ENCODE peak calls at places on chromosomes 6 and 20, in six cellular contexts. J is brain microvascular endothelial cell, F is PC-9, W is lung, B is sigmoid colon, E is neuronal stem cell. M is an unnamed sample.

GRCh38 chr6:135162678-135163439 is 18.2 kb upstream of the MYB start:
- DNase-seq in J (no peak), F (peak), W (no peak), B (no peak), E (peak), M (no peak)

GRCh38 chr20:14764511-14765369 is 427.3 kb upstream of the FLRT3 start:
- DNase-seq in J (no peak), F (peak), W (peak), B (no peak), E (no peak), M (no peak)

GRCh38 chr20:62656919-62657635 is 14.8 kb downstream of the SLCO4A1 start:
- DNase-seq in J (no peak), F (no peak), W (no peak), B (no peak), E (no peak), M (no peak)

GRCh38 chr6:101824551-101825345 is 431.2 kb downstream of the GRIK2 start:
- DNase-seq in J (peak), F (no peak), W (no peak), B (no peak), E (no peak), M (no peak)

GRCh38 chr20:51656726-51657260 is 111.4 kb downstream of the ATP9A start:
- DNase-seq in J (no peak), F (no peak), W (no peak), B (no peak), E (no peak), M (no peak)

GRCh38 chr20:50256577-50256976 is 65.9 kb downstream of the CEBPB start:
- DNase-seq in J (no peak), F (peak), W (no peak), B (no peak), E (no peak), M (no peak)

GRCh38 chr6:31686483-31686882 is 5.6 kb upstream of the LY6G5C start:
- DNase-seq in J (no peak), F (no peak), W (no peak), B (no peak), E (no peak), M (no peak)

GRCh38 chr6:7697820-7698623 is 27.9 kb upstream of the BMP6 start:
- DNase-seq in J (peak), F (peak), W (peak), B (peak), E (no peak), M (no peak)

GRCh38 chr6:33978593-33979150 is 167.2 kb downstream of the GRM4 start:
- DNase-seq in J (no peak), F (no peak), W (no peak), B (no peak), E (no peak), M (no peak)

GRCh38 chr20:23156842-23157423 is 70.8 kb upstream of the CD93 start:
- DNase-seq in J (no peak), F (no peak), W (no peak), B (no peak), E (no peak), M (no peak)

GRCh38 chr6:144264270-144265060 is 20.7 kb upstream of the UTRN start:
- DNase-seq in J (peak), F (peak), W (peak), B (no peak), E (no peak), M (no peak)

GRCh38 chr20:34300809-34301586 is 2.2 kb downstream of the AHCY start:
- DNase-seq in J (no peak), F (no peak), W (no peak), B (no peak), E (no peak), M (no peak)

GRCh38 chr20:16863315-16863714 is 115.2 kb downstream of the OTOR start:
- DNase-seq in J (no peak), F (no peak), W (no peak), B (no peak), E (no peak), M (no peak)

GRCh38 chr20:35992713-35993335 is 24.4 kb downstream of the CNBD2 start:
- DNase-seq in J (peak), F (peak), W (peak), B (peak), E (peak), M (peak)

GRCh38 chr6:121630716-121631115 is 195.3 kb downstream of the GJA1 start:
- DNase-seq in J (no peak), F (no peak), W (no peak), B (no peak), E (no peak), M (no peak)

GRCh38 chr20:1375515-1375914 is 17.3 kb downstream of the FKBP1A start:
- DNase-seq in J (peak), F (no peak), W (no peak), B (no peak), E (no peak), M (no peak)

GRCh38 chr6:41730531-41731436 is 4.6 kb downstream of the TFEB start:
- DNase-seq in J (no peak), F (no peak), W (no peak), B (no peak), E (no peak), M (peak)

GRCh38 chr6:1604347-1604990 is 5.2 kb upstream of the FOXC1 start:
- DNase-seq in J (no peak), F (no peak), W (peak), B (peak), E (peak), M (peak)

GRCh38 chr20:16415079-16415478 is 158.2 kb downstream of the KIF16B start:
- DNase-seq in J (no peak), F (no peak), W (no peak), B (no peak), E (no peak), M (no peak)

GRCh38 chr6:46511320-46511719 is 20.1 kb upstream of the RCAN2 start:
- DNase-seq in J (no peak), F (no peak), W (no peak), B (no peak), E (no peak), M (no peak)

GRCh38 chr6:46509063-46509462 is 17.8 kb upstream of the RCAN2 start:
- DNase-seq in J (no peak), F (no peak), W (no peak), B (no peak), E (no peak), M (no peak)

GRCh38 chr6:46507426-46507825 is 16.2 kb upstream of the RCAN2 start:
- DNase-seq in J (no peak), F (no peak), W (no peak), B (no peak), E (no peak), M (no peak)

GRCh38 chr6:46510656-46511055 is 19.4 kb upstream of the RCAN2 start:
- DNase-seq in J (peak), F (no peak), W (no peak), B (no peak), E (no peak), M (no peak)

GRCh38 chr6:46509981-46510510 is 18.8 kb upstream of the RCAN2 start:
- DNase-seq in J (no peak), F (no peak), W (no peak), B (no peak), E (no peak), M (no peak)
- H3K27ac ChIP-seq in J (no peak), F (no peak), W (no peak), B (no peak), E (no peak), M (no peak)

GRCh38 chr20:37347891-37348642 is 2.1 kb downstream of the SRC start:
- DNase-seq in J (no peak), F (no peak), W (no peak), B (peak), E (no peak), M (no peak)
- H3K27ac ChIP-seq in J (no peak), F (no peak), W (peak), B (peak), E (no peak), M (no peak)

GRCh38 chr20:20712004-20712473 is 405 bp downstream of the RALGAPA2 start:
- DNase-seq in J (no peak), F (no peak), W (no peak), B (no peak), E (no peak), M (no peak)

GRCh38 chr20:20710847-20711315 is 1.6 kb downstream of the RALGAPA2 start:
- DNase-seq in J (no peak), F (peak), W (peak), B (no peak), E (no peak), M (peak)

GRCh38 chr20:20709858-20710257 is 2.6 kb downstream of the RALGAPA2 start:
- DNase-seq in J (no peak), F (no peak), W (no peak), B (no peak), E (no peak), M (no peak)

GRCh38 chr20:20711413-20711812 is 1.0 kb downstream of the RALGAPA2 start:
- DNase-seq in J (no peak), F (no peak), W (no peak), B (no peak), E (no peak), M (peak)

DNA sequence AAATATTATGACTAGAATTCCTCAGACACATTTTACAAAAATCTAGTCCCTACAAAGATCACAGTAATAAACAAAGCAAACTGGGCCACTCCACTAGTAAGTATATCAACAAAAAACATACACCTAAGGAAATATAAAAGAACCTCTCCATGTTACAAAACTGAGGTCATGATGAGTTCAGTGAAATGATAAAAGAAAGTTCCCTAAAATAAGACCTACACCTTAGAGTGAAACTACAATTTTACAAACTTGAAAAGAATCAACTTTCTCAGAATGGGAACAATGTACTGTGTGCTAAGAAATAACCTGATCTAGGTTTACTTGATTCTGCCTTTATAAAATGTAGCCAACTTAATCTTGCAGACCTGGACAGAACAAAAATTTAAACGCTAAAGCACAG is 2.0 kb downstream of the RALGAPA2 start:
- DNase-seq in J (no peak), F (no peak), W (no peak), B (no peak), E (no peak), M (no peak)
- H3K27ac ChIP-seq in J (no peak), F (peak), W (no peak), B (peak), E (no peak), M (no peak)

GRCh38 chr6:158405933-158406332 is 93.7 kb downstream of the TULP4 start:
- DNase-seq in J (no peak), F (no peak), W (no peak), B (no peak), E (no peak), M (no peak)

GRCh38 chr6:158409451-158409850 is 97.2 kb downstream of the TULP4 start:
- DNase-seq in J (peak), F (no peak), W (no peak), B (no peak), E (no peak), M (no peak)

GRCh38 chr6:158406736-158407135 is 94.5 kb downstream of the TULP4 start:
- DNase-seq in J (no peak), F (no peak), W (no peak), B (no peak), E (no peak), M (no peak)

GRCh38 chr6:158408552-158409130 is 96.4 kb downstream of the TULP4 start:
- DNase-seq in J (peak), F (no peak), W (no peak), B (peak), E (no peak), M (no peak)

DNA sequence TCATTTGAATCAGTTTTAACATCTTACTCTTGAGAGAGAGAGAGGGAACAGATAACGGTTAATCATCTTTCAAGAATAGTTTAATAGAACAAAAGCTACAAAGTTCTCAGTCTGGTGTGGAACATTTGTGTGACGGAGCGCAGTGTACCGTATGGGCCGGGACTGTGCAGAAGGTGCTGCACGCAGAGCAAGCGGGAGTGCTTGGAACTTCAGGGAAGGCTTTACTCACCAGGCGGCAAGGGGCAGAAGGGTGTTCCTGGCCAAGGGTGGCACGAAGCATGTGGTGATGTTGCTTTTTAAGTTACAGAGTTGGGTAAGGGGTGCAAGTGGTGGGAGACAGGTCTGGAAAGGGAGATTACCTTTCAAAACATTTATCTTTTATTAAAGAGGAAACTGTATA is 95.7 kb downstream of the TULP4 start:
- DNase-seq in J (no peak), F (no peak), W (no peak), B (no peak), E (no peak), M (no peak)
- H3K27ac ChIP-seq in J (peak), F (no peak), W (no peak), B (no peak), E (no peak), M (no peak)

GRCh38 chr6:37280162-37280895 is 22.4 kb upstream of the TMEM217 start:
- DNase-seq in J (no peak), F (no peak), W (no peak), B (no peak), E (no peak), M (no peak)

GRCh38 chr6:37283268-37283667 is 25.3 kb upstream of the TMEM217 start:
- DNase-seq in J (no peak), F (no peak), W (no peak), B (no peak), E (no peak), M (no peak)

GRCh38 chr6:37275350-37275749 is 17.4 kb upstream of the TMEM217 start:
- DNase-seq in J (no peak), F (no peak), W (no peak), B (no peak), E (no peak), M (no peak)

GRCh38 chr6:37276916-37277509 is 19.1 kb upstream of the TMEM217 start:
- DNase-seq in J (no peak), F (no peak), W (no peak), B (no peak), E (no peak), M (no peak)

DNA sequence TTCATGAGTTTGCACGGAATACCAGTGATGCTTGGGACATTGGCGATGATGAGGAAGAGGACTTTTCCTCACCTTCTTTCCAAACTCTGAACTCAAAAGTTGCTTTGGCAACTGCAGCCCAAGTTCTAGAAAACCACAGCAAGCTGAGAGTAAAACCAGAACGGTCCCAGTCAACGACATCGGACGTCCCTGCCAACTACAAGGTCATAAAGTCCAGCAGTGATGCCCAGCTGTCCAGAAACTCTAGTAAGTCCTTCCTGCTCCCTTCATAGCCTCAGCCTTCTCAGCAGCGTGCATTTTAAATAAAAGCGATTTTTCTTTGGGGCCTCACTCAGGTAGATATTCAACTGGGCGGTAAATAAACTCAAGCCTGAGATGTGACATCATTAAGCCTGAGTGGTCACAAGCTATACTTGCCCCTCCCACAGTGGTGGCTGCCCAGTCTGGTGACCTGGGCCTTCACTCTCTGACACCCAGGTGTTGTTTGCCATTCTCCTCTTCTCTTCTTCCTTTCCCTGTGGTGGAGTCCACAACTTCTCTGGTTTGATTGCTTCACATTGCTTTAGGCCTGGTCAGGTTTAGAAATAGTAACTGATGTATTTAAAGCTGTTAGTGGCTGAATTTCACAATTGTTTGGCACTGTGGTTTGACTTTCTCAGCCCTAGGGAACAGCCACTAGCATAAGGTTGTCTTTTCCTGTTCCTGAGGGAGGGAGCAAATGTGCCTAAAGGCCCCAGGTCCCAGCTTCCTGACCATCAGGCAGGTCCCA is 21.6 kb upstream of the TMEM217 start:
- DNase-seq in J (no peak), F (peak), W (no peak), B (no peak), E (no peak), M (no peak)
- H3K27ac ChIP-seq in J (no peak), F (peak), W (no peak), B (peak), E (no peak), M (no peak)

DNA sequence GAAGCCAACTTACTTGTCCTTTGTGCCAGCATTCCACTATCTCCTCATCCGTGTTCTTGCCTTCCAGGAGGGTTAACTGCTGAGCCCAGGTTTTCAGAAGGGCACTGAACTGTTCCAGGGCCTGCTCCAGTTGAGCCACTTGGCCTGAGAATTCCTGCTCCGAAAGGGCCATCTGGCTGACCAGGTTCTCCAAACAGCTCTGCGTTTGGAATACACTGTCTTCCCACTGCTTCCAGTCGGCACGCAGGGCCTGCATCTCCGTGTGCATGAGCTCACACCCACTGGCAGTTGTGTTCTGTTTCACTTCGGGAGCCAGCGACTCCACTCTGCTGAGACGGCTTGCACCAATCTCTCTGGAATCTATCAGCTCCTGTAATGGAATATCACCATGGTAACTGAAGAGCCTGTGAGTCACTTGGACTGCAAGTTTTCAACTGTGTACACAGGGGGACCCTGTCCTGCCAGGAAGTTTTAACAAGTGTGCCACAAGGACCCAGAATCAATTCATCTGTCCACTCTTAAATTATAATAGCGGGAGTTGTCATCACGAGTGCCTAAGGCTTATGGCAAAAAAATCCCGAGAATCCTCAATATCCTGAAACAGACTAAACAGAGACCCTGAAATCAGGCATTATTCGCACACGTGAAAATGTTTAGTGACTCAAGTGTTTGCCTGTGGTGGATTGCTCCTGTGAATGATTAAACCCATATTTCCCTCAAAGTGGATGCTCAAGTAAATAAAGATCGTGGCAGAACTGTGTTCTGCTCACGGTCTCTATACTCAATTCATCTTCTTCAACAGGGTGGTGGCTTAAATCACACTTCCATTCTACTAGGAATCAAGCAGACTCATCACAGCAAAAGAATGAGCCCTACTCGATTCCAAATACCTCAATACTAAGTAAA is 255.9 kb downstream of the SYNE1 start:
- DNase-seq in J (peak), F (no peak), W (peak), B (peak), E (peak), M (no peak)
- H3K27ac ChIP-seq in J (peak), F (no peak), W (peak), B (peak), E (peak), M (no peak)

GRCh38 chr20:19838981-19839576 is 81.0 kb downstream of the RIN2 start:
- DNase-seq in J (no peak), F (no peak), W (no peak), B (no peak), E (no peak), M (no peak)
- H3K27ac ChIP-seq in J (no peak), F (no peak), W (no peak), B (no peak), E (no peak), M (no peak)

GRCh38 chr20:58781138-58781537 is 69.6 kb downstream of the GNAS-AS1 start:
- DNase-seq in J (no peak), F (no peak), W (no peak), B (no peak), E (no peak), M (no peak)
- H3K27ac ChIP-seq in J (no peak), F (no peak), W (no peak), B (no peak), E (no peak), M (no peak)

M was measured in CD4-positive, CD25-positive, alpha-beta regulatory T cell.